ENCODE peak calls at places on chromosomes 5 and 9, in four cellular contexts. B is H9, L is IMR-90, J is neural progenitor cell. P is an unnamed sample.

GRCh38 chr5:180328296-180329137 is 24.6 kb downstream of the GFPT2 start:
- DNase-seq in J (peak), L (peak), B (peak), P (peak)

GRCh38 chr5:168059111-168059510 is 232.3 kb upstream of the WWC1 start:
- DNase-seq in L (no peak), J (no peak), B (no peak), P (no peak)

GRCh38 chr5:114053377-114053776 is 308.5 kb upstream of the KCNN2 start:
- DNase-seq in J (no peak), L (no peak), B (no peak), P (no peak)

GRCh38 chr9:11086561-11086960 is 473.8 kb upstream of the PTPRD start:
- DNase-seq in L (no peak), B (no peak), J (no peak), P (peak)

GRCh38 chr5:85170183-85170582 is 785.5 kb upstream of the EDIL3 start:
- DNase-seq in L (no peak), J (no peak), B (no peak), P (no peak)

GRCh38 chr5:1035421-1036405 is 27.1 kb downstream of the NKD2 start:
- DNase-seq in J (no peak), B (no peak), L (no peak), P (no peak)

GRCh38 chr9:123724211-123724831 is 205.6 kb downstream of the DENND1A start:
- DNase-seq in L (peak), J (no peak), B (no peak), P (peak)

GRCh38 chr5:32960340-32961065 is 249.4 kb downstream of the NPR3 start:
- DNase-seq in B (no peak), J (no peak), L (peak), P (no peak)

GRCh38 chr9:119773823-119774222 is 404.6 kb upstream of the BRINP1 start:
- DNase-seq in B (no peak), J (peak), L (no peak), P (no peak)

GRCh38 chr5:68547621-68548020 is 332.1 kb downstream of the PIK3R1 start:
- DNase-seq in J (no peak), L (peak), B (no peak), P (peak)

GRCh38 chr9:109507421-109507838 is 9.3 kb upstream of the PTPN3 start:
- DNase-seq in J (no peak), L (peak), B (no peak), P (peak)

GRCh38 chr5:31901807-31902530 is 263.0 kb downstream of the PDZD2 start:
- DNase-seq in B (no peak), J (no peak), L (no peak), P (no peak)

GRCh38 chr9:130938652-130939404 is at the start of gene FIBCD1:
- DNase-seq in J (peak), L (peak), B (peak), P (peak)

GRCh38 chr5:74034738-74035137 is 408.7 kb downstream of the ARHGEF28 start:
- DNase-seq in B (no peak), J (no peak), L (peak), P (peak)

GRCh38 chr5:72126796-72127195 is 19.5 kb downstream of the MAP1B start:
- DNase-seq in B (no peak), L (no peak), J (no peak), P (no peak)

DNA sequence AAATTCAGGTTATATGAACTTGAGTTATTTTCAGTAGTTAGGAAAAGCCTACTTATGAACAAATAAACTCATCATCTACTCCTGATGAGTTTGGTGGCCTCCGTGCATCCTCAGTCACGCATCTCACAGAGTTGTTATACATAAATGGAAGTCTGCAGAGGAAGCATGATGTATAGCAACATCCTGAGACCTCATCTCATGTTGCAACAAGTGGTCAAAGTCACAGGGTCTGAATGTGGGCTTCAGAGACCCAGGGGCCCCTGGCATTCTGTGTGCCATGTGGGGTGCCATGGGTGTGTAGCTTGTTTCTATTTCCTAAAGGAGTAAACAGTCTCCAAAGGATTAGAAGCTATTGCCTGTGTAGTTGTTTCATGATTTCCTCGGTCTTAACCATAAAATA is 216.5 kb downstream of the IRX2 start:
- DNase-seq in B (no peak), J (no peak), L (no peak), P (no peak)
- H3K9ac ChIP-seq in B (no peak), J (no peak), L (no peak), P (no peak)

DNA sequence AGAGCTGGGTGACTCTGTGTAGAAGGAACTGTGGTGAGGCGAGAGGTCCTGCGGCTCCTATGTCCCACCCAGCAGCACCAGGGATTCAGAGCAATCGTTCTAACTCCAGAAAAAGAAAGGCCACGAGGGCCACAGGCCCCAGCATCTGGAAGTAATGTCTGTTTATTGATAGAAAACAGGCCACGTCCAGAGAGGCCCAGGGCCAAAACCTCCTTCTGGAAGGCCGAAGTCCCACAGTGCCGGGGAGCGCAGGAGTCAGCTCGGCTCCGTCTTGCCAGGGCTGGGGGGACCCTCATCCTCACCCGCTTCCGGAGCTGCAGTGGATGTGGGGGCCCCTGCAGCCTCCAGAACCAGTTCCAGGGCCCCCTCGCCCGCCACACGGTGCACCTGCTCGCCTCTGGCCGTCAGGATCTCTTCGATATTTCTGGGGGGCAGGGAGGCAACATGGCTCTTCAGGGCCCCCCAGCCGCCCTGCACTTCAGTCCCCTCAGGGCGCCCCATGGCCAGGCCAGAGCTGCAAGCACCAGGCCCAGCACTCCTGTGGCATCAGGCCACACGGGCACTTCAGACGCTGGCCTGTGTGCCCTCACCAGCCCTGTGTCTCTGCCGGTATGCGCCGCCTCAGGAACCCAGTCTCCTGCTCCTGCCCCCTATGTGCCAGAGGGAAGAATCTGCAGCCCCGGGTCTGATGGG is 1.6 kb downstream of the DNLZ start:
- DNase-seq in J (no peak), B (no peak), L (peak), P (no peak)
- H3K9ac ChIP-seq in J (no peak), B (no peak), L (peak), P (peak)

GRCh38 chr5:127077346-127077745 is 4.0 kb upstream of the C5orf63 start:
- DNase-seq in L (no peak), B (no peak), J (no peak), P (no peak)
- H3K9ac ChIP-seq in L (no peak), B (no peak), J (no peak), P (no peak)

DNA sequence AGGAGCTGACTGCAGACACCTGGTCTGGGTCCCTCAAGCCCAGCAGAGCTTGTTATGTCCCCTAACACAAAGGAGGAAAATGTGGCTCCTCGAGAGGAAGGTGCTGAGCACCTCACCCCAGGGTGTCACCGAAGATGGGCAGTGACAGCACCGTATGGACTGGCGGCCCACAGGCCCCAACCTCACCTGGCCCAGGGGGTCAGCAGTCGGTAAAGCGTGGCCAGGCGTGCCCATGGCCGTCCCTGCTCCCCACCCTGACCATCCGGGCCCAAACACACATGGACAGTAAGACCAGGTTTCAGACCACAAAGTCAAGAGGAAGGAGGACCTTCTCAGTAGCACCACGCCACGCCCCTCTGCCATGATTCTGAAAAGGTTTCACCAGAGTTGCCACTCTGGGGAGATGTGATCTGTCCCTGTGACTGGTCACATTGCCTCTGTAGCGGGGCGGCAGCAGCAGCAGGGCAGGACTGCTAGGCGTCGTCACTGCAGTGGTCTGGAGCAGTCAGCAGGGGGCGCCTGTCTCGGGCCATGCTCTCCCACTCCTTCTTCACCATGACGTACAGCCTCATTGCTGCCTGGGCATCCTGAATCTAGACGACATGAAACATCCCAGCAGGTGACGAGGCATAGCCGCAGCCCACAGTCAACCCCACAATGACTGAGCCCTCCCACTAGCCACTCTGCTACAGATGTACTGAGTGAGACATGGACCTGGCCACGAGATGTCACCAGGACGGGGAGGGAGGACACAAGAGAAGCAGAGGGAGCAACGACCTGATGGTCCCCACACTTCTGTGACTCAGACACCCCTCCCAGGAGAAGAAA is 11.1 kb downstream of the REXO4 start:
- DNase-seq in B (peak), L (peak), J (peak), P (peak)
- H3K9ac ChIP-seq in B (no peak), L (no peak), J (no peak), P (no peak)

DNA sequence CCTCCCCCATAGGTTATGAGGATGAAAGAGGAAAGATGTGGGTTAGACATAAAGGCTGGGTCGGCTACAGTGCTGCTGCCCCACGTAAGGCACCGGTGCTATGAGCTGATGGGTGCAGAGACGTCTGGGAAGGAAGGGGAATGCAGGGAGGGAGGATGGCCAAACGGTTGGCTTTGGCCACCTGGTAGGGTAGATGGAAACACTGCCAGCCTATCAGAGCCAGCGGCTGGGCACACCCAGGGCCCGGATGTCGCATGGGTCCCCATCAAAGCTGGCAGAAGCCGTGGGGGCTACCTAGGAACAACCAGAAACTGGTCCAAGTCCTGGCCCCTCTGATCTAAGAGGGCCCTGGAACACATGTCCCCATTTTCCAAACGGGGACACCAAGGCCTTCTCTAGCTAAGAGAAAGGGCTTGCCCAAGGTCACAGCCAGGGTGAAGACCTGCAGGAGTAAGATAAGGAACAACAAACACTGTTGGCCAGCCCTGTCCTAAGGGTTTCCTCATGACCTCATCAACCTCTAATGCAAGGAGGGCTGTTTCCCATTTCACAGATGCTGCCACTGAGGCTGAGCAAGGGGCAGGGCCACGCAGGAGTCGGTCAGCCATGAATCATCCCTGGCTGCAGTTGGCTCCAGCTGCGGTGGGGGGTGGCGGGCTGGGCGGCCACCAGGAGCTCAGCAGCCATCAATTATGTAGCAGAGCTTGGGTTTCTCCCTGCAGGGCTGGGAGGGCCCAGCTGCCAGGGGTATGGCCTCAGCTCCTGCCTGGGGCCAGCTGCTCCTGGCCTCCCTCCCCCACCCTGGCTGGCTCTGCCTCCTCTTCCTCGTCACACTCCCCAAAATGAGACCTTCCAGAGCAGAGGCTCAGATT is 4.9 kb downstream of the SH3GLB2 start:
- DNase-seq in B (no peak), J (peak), L (peak), P (peak)
- H3K9ac ChIP-seq in B (no peak), J (no peak), L (no peak), P (no peak)

GRCh38 chr5:62256161-62257017 is 49.6 kb upstream of the KIF2A start:
- DNase-seq in J (peak), B (no peak), L (no peak), P (no peak)
- H3K9ac ChIP-seq in J (no peak), B (no peak), L (no peak), P (no peak)

GRCh38 chr9:93456022-93456421 is 2.6 kb upstream of the FAM120AOS start:
- DNase-seq in L (peak), B (no peak), J (no peak), P (no peak)
- H3K9ac ChIP-seq in L (no peak), B (no peak), J (no peak), P (no peak)

GRCh38 chr5:89566340-89566739 is 683.4 kb upstream of the MEF2C start:
- DNase-seq in B (no peak), J (no peak), L (no peak), P (no peak)
- H3K9ac ChIP-seq in B (no peak), J (no peak), L (no peak), P (no peak)

DNA sequence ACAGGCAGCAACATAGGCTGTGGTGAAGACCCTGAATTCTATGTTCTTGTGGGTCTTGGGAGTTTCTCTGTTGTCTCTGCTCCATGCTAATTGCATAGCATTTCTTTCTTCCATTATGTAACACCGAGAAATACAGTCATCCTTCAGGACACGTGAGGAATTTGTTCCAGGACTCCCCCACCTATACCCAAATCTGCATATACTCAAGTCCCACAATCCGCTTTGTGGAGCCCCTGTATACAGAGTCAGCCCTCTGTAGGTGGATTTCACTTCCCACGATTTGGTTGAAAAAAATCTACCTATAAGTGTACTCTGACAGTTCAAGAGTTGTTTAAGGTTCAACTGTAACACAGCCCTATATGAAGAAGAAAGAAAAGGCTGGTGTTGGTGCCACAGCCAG is 22.1 kb downstream of the ANKRD33B start:
- DNase-seq in J (no peak), B (no peak), L (no peak), P (no peak)
- H3K9ac ChIP-seq in J (no peak), B (no peak), L (no peak), P (no peak)